ENCODE peak calls at places on chromosomes 4 and X, in ten cellular contexts. Y is D721Med, T is OCI-LY7, R is Caco-2, W is cardiac fibroblast, B is fibroblast of the aortic adventitia, D is lower lobe of right lung, I is fibroblast of villous mesenchyme, F is heart right ventricle, K is left ventricle myocardium inferior. O is an unnamed sample.

GRCh38 chr4:110418641-110419040 is 57.3 kb upstream of the ENPEP start:
- DNase-seq in Y (no peak), T (no peak), R (no peak), W (no peak), B (no peak), D (no peak), I (no peak), F (no peak), K (no peak), O (no peak)

GRCh38 chrX:118530537-118530936 is 34.9 kb downstream of the DOCK11 start:
- DNase-seq in Y (no peak), T (no peak), R (no peak), W (peak; percentile 59), B (peak; percentile 62), D (no peak), I (peak; percentile 55), F (no peak), K (no peak), O (no peak)

GRCh38 chr4:81472249-81473085 is 760 bp upstream of the RASGEF1B start:
- DNase-seq in Y (no peak), T (peak; percentile 90), R (peak; percentile 70), W (peak; percentile 37), B (peak; percentile 32), D (peak; percentile 54), I (peak; percentile 27), F (peak; percentile 27), K (peak; percentile 30), O (peak; percentile 41)

GRCh38 chr4:158025131-158025530 is 147.7 kb downstream of the GASK1B start:
- DNase-seq in Y (no peak), T (no peak), R (no peak), W (no peak), B (no peak), D (no peak), I (no peak), F (no peak), K (no peak), O (no peak)

GRCh38 chr4:1356181-1356998 is 9.4 kb downstream of the UVSSA start:
- DNase-seq in Y (peak; percentile 80), T (peak; percentile 41), R (peak; percentile 77), W (peak; percentile 64), B (peak; percentile 58), D (peak; percentile 73), I (peak; percentile 54), F (peak; percentile 42), K (peak; percentile 64), O (peak; percentile 80)

GRCh38 chr4:8198906-8199593 is at the start of gene SH3TC1:
- DNase-seq in Y (no peak), T (peak; percentile 82), R (peak; percentile 88), W (peak; percentile 85), B (peak; percentile 63), D (peak; percentile 96), I (peak; percentile 93), F (peak; percentile 88), K (peak; percentile 89), O (peak; percentile 94)

GRCh38 chr4:186846426-186846825 is 122.8 kb upstream of the FAT1 start:
- DNase-seq in Y (no peak), T (no peak), R (no peak), W (no peak), B (no peak), D (no peak), I (no peak), F (no peak), K (no peak), O (no peak)

GRCh38 chrX:101415180-101416130 is 7.4 kb downstream of the HNRNPH2 start:
- DNase-seq in Y (no peak), T (peak; percentile 64), R (peak; percentile 42), W (peak; percentile 88), B (peak; percentile 92), D (no peak), I (peak; percentile 85), F (peak; percentile 24), K (no peak), O (peak; percentile 65)

GRCh38 chr4:95537967-95538485 is 10.7 kb downstream of the UNC5C start:
- DNase-seq in Y (no peak), T (no peak), R (no peak), W (peak; percentile 52), B (no peak), D (no peak), I (peak; percentile 16), F (no peak), K (no peak), O (no peak)

GRCh38 chr4:152172146-152172545 is 363.7 kb downstream of the FBXW7 start:
- DNase-seq in Y (no peak), T (no peak), R (no peak), W (no peak), B (no peak), D (no peak), I (no peak), F (no peak), K (no peak), O (no peak)

GRCh38 chr4:97531351-97531750 is 611.9 kb downstream of the STPG2 start:
- DNase-seq in Y (no peak), T (no peak), R (no peak), W (no peak), B (no peak), D (no peak), I (no peak), F (no peak), K (no peak), O (no peak)

DNA sequence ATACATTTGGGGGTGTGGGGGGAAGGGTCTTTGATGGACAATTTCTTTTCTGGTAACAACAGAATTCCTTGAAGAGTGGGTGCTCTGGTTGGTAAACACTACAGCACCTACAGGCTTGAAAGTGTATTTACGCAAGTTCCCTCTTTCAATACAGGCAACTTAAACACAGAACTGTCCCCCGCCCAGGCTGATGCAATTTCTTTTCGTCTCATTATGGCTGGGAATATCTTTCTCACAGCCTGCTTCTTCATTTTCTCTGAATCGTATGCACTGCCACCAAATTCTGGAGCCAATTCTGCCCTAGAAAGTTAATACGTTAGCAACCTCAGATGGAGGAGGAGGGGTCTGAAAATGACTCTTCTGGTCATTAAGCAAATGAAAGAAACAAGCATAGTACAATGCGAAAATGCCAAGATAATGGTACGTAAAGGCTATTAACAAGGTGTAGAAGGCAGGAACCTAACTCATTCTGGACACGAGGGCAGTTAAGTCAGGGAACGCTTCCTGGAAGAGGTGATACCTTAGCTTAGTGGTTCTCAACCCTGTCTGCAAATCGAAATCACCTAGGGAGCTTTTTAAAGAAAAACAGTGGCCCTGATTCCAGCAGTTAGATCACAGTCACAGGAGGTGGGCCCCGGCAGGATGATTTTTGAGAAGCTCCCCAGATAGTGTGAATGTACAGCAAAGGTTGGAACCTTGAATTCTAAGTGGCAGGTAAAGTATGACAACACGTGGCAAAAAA is 1.0 kb downstream of the AGA start:
- DNase-seq in Y (no peak), T (peak; percentile 79), R (peak; percentile 34), W (peak; percentile 14), B (peak; percentile 53), D (peak; percentile 55), I (peak; percentile 59), F (no peak), K (no peak), O (peak; percentile 26)
- TF ChIP-seq CTCF in Y (no peak), T (peak; percentile 58), R (no peak), W (no peak), B (peak; percentile 25), D (peak; percentile 14), I (no peak), F (no peak), K (no peak), O (no peak)

GRCh38 chrX:133190877-133191738 is 27.0 kb downstream of the TFDP3 start:
- DNase-seq in Y (no peak), T (no peak), R (no peak), W (no peak), B (no peak), D (no peak), I (no peak), F (no peak), K (no peak), O (no peak)
- TF ChIP-seq CTCF in Y (no peak), T (no peak), R (no peak), W (no peak), B (no peak), D (no peak), I (no peak), F (no peak), K (no peak), O (no peak)

GRCh38 chr4:73303711-73304110 is 45.1 kb upstream of the ANKRD17 start:
- DNase-seq in Y (no peak), T (no peak), R (no peak), W (no peak), B (no peak), D (no peak), I (no peak), F (no peak), K (no peak), O (no peak)

GRCh38 chr4:73309211-73309610 is 50.6 kb upstream of the ANKRD17 start:
- DNase-seq in Y (no peak), T (no peak), R (no peak), W (peak; percentile 66), B (peak; percentile 54), D (no peak), I (peak; percentile 27), F (no peak), K (no peak), O (no peak)

GRCh38 chr4:73312967-73313366 is 54.4 kb upstream of the ANKRD17 start:
- DNase-seq in Y (no peak), T (no peak), R (no peak), W (no peak), B (no peak), D (no peak), I (no peak), F (no peak), K (no peak), O (no peak)

GRCh38 chr4:73311428-73311827 is 52.8 kb upstream of the ANKRD17 start:
- DNase-seq in Y (no peak), T (peak; percentile 48), R (no peak), W (peak; percentile 73), B (peak; percentile 64), D (no peak), I (peak; percentile 33), F (no peak), K (no peak), O (no peak)

DNA sequence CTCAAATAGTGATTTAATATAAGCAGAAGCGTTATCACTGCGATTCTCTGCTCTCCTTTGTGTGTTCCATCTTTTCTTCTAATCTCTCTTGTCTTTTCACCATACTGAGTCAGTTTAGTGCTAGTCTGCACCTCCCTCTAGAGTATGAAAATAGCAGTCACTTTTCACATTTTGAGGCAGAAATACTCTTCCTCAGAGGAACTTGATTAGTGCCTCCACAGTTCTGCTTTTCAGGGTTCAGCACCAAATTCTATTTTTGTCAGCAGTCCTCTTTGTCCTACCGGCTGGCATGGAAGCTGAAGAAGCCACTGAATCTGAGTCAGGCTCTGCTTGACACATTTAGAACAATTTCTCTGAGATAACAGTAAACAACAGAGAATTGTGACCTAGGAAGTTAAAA is 49.7 kb upstream of the ANKRD17 start:
- DNase-seq in Y (no peak), T (peak; percentile 34), R (no peak), W (peak; percentile 61), B (peak; percentile 55), D (no peak), I (peak; percentile 36), F (no peak), K (no peak), O (peak; percentile 26)
- TF ChIP-seq CTCF in Y (peak; percentile 39), T (peak; percentile 64), R (peak; percentile 23), W (peak; percentile 55), B (peak; percentile 59), D (no peak), I (peak; percentile 50), F (peak; percentile 13), K (no peak), O (peak; percentile 46)

DNA sequence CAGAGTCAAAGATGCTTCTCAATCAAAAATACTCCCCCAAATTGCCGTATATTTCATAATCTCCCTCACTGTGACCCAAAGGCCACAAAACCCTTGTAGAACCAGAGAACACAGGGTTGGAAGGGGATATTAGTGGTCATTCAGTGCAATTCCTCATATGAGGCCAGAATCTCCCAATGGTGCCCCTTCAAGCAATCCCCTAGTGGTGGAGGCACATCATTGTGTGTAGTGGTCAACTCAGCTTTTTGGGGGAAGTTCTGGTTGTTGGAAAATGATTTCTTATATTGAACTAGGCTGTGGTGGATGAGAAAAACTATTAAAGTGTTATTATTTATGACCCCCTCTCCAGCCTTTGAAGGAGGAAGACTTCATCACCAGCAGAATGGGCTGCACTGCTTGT is 17.6 kb upstream of the BOD1L1 start:
- DNase-seq in Y (no peak), T (no peak), R (no peak), W (no peak), B (no peak), D (no peak), I (no peak), F (no peak), K (no peak), O (no peak)
- TF ChIP-seq CTCF in Y (no peak), T (peak; percentile 41), R (no peak), W (peak; percentile 9), B (no peak), D (no peak), I (no peak), F (no peak), K (no peak), O (no peak)

O was measured in GM13976.